ENCODE peak calls at places on chromosomes 11 and 22, in four cellular contexts. W is endodermal cell; Y is CD8-positive, alpha-beta T cell; X is CD8-positive, alpha-beta memory T cell. K is an unnamed sample.

GRCh38 chr11:68146704-68147474 is 25.7 kb upstream of the CHKA start:
- DNase-seq in W (peak; percentile 74), Y (no peak), X (no peak), K (no peak)

GRCh38 chr22:37484115-37485005 is 1.8 kb downstream of the MFNG start:
- DNase-seq in W (no peak), Y (peak; percentile 85), X (peak; percentile 89), K (peak; percentile 77)

GRCh38 chr11:6615882-6616585 is 3.2 kb downstream of the TPP1 start:
- DNase-seq in W (no peak), Y (no peak), X (no peak), K (no peak)

GRCh38 chr22:36379593-36380361 is 8.0 kb downstream of the MYH9 start:
- DNase-seq in W (peak; percentile 73), Y (peak; percentile 73), X (peak; percentile 71), K (peak; percentile 84)

GRCh38 chr11:60873533-60873932 is 6.2 kb downstream of the ZP1 start:
- DNase-seq in W (no peak), Y (no peak), X (no peak), K (peak; percentile 60)

GRCh38 chr11:105720096-105720495 is 110.2 kb downstream of the GRIA4 start:
- DNase-seq in W (no peak), Y (no peak), X (no peak), K (no peak)

GRCh38 chr11:16402654-16403447 is 46.5 kb upstream of the SOX6 start:
- DNase-seq in W (peak; percentile 52), Y (no peak), X (no peak), K (no peak)

GRCh38 chr11:12483604-12484003 is 106.2 kb downstream of the PARVA start:
- DNase-seq in W (peak; percentile 41), Y (no peak), X (no peak), K (no peak)

GRCh38 chr22:39351689-39352214 is 2.0 kb downstream of the SYNGR1 start:
- DNase-seq in W (peak; percentile 73), Y (no peak), X (no peak), K (no peak)

GRCh38 chr11:35598254-35599125 is 19.8 kb upstream of the FJX1 start:
- DNase-seq in W (no peak), Y (no peak), X (no peak), K (no peak)

GRCh38 chr11:36349345-36350136 is 53.5 kb downstream of the PRR5L start:
- DNase-seq in W (no peak), Y (no peak), X (no peak), K (no peak)

GRCh38 chr11:43212279-43212678 is 99.5 kb upstream of the API5 start:
- DNase-seq in W (peak; percentile 81), Y (no peak), X (no peak), K (no peak)

GRCh38 chr11:74280494-74280893 is 30.9 kb downstream of the P4HA3 start:
- DNase-seq in W (no peak), Y (no peak), X (no peak), K (no peak)

GRCh38 chr11:1864831-1865665 is 12.2 kb downstream of the LSP1 start:
- DNase-seq in W (no peak), Y (peak; percentile 16), X (no peak), K (peak; percentile 83)

GRCh38 chr11:47393163-47394049 is 15.0 kb upstream of the SLC39A13 start:
- DNase-seq in W (no peak), Y (no peak), X (no peak), K (peak; percentile 72)

GRCh38 chr22:30208631-30209603 is 37.6 kb downstream of the LIF start:
- DNase-seq in W (peak; percentile 73), Y (no peak), X (no peak), K (peak; percentile 88)

GRCh38 chr11:134664447-134664846 is 252.4 kb upstream of the B3GAT1 start:
- DNase-seq in W (no peak), Y (no peak), X (no peak), K (peak; percentile 31)

GRCh38 chr11:7576671-7577225 is 62.9 kb downstream of the PPFIBP2 start:
- DNase-seq in W (no peak), Y (no peak), X (no peak), K (peak; percentile 40)

DNA sequence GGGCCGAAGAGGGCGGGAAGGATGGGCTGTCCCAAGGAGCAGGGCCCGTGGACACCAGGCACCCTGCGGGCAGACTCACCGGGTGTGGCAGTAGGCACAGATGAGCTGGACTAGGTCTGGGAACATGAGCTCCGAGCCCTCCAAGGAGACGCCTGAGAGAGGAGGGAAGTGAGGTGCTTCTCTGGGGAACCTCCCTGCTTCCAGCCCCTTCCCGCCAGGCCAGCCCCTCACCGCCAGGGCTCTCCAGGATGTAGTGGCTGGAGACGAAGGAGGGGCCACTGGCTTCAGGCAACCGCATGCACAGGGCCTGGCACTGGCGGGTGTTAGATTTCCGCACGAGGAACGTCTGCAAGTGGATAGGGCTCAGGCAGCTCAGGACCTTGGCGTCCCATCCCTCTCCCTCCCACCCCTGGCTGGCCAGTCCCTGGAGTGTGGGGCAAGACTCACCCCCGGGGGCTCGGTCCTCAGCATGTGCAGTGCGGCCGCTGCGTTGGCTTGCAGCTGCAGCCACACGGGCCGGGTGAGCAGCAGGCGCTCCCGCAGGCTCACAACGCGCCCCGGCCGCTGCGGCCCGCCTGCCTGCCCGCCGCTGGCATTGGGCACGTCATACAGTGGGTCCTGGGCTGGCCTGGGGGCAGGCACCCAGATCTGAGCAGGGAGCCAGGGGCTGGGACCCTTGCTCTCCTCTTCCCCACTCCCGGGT is 552 bp downstream of the RIN1 start:
- DNase-seq in W (peak; percentile 81), Y (no peak), X (no peak), K (peak; percentile 24)
- H3K36me3 ChIP-seq in W (peaks cover 18% of the 10 kb centered on the region), Y (peaks cover 6% of the 10 kb centered on the region), X (peaks cover 18% of the 10 kb centered on the region), K (peaks cover 35% of the 10 kb centered on the region)

GRCh38 chr11:18295316-18295715 is 26.6 kb downstream of the HPS5 start:
- DNase-seq in W (no peak), Y (no peak), X (no peak), K (no peak)
- H3K36me3 ChIP-seq in W (peaks cover 90% of the 10 kb centered on the region), Y (peaks cover 43% of the 10 kb centered on the region), X (peaks cover 34% of the 10 kb centered on the region), K (peaks cover 100% of the 10 kb centered on the region)

DNA sequence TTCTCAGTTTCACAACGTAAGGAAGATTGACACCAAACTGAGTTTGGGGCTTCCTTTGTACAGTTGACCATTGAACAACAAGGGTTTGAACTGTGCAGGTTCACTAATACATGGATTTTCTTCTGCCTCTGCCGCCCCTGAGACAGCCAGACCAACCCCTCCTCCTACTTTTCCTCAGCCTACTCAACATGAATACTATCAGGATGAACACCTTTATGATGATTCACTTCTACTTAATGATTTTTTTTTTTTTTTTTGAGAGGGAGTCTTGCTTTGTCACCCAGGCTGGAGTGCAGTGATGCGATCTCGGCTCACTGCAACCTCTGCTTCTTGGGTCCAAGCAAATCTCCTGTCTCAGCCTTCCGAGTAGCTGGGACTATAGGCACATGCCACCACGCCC is 14.6 kb downstream of the RBM4 start:
- DNase-seq in W (no peak), Y (no peak), X (no peak), K (no peak)
- H3K36me3 ChIP-seq in W (peaks cover 84% of the 10 kb centered on the region), Y (peaks cover 15% of the 10 kb centered on the region), X (peaks cover 13% of the 10 kb centered on the region), K (peaks cover 31% of the 10 kb centered on the region)

GRCh38 chr11:132941761-132942160 is 590.5 kb downstream of the OPCML start:
- DNase-seq in W (no peak), Y (no peak), X (no peak), K (no peak)
- H3K36me3 ChIP-seq in W (no peaks in the 10 kb centered on the region), Y (no peaks in the 10 kb centered on the region), X (no peaks in the 10 kb centered on the region), K (no peaks in the 10 kb centered on the region)

DNA sequence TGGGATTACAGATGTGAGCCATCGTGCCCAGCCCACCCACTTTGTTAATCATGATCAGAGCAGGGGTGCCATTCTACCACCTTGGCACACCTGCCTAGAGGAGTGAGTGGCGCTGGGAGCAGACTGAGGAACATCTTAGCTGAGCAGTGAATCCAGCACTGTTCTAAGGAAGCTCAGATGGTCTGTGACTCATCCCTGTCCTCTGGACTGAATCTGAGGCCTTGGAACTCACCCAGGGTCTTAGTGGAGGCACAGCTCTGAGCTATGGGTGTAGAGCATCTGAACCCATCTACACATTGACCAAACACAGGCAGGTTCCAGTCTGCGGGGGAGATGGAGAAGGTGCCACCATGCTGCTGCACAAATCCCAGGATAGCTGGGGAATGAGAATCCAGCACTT is 14.9 kb downstream of the PGAP2 start:
- DNase-seq in W (no peak), Y (no peak), X (no peak), K (no peak)
- H3K36me3 ChIP-seq in W (peaks cover 23% of the 10 kb centered on the region), Y (peaks cover 7% of the 10 kb centered on the region), X (peaks cover 21% of the 10 kb centered on the region), K (peaks cover 14% of the 10 kb centered on the region)

DNA sequence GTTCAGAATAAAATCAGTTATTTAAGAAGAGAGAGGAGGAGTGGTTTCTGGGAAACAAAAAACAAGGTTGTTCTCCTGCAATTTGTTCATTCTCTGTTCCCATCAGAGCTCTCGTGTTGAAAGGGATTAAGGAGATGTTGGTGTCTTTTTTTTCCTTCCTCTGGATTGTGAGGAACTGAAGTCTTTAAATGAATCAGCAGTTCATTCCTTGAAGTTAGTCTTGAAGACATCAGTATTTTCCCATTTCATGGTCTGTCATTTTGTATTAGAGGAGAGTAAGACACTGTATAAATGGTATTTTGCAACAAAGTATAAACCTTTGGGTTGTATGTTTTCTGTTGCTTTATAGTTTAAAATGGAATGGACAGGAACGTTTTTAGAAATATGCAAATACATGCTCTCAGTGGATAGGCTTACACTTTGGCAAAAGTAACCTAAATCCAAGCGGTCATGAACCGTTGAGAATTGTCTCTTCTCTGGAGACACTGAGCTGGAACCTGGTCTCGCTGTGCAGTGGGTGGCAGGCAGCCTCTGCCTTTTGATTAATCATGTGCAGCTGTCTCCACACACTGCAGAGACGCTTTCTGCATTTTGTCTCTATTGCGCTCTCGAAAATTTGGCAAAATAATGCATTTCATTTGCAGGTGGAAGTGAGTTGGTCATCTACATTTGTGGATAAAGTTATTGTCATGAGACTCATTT is 33.0 kb downstream of the SAMM50 start:
- DNase-seq in W (no peak), Y (no peak), X (no peak), K (no peak)
- H3K36me3 ChIP-seq in W (peaks cover 74% of the 10 kb centered on the region), Y (peaks cover 35% of the 10 kb centered on the region), X (peaks cover 42% of the 10 kb centered on the region), K (peaks cover 82% of the 10 kb centered on the region)

GRCh38 chr11:10805741-10806140 is 3.0 kb downstream of the EIF4G2 start:
- DNase-seq in W (no peak), Y (no peak), X (no peak), K (no peak)
- H3K36me3 ChIP-seq in W (peaks cover 69% of the 10 kb centered on the region), Y (peaks cover 63% of the 10 kb centered on the region), X (peaks cover 64% of the 10 kb centered on the region), K (peaks cover 64% of the 10 kb centered on the region)

GRCh38 chr11:20464566-20464965 is 77.0 kb downstream of the PRMT3 start:
- DNase-seq in W (no peak), Y (no peak), X (no peak), K (no peak)
- H3K36me3 ChIP-seq in W (no peaks in the 10 kb centered on the region), Y (no peaks in the 10 kb centered on the region), X (no peaks in the 10 kb centered on the region), K (peaks cover 9% of the 10 kb centered on the region)

GRCh38 chr11:70381350-70381749 is 17.0 kb upstream of the CTTN start:
- DNase-seq in W (no peak), Y (no peak), X (no peak), K (no peak)
- H3K36me3 ChIP-seq in W (peaks cover 87% of the 10 kb centered on the region), Y (peaks cover 22% of the 10 kb centered on the region), X (peaks cover 27% of the 10 kb centered on the region), K (peaks cover 31% of the 10 kb centered on the region)

DNA sequence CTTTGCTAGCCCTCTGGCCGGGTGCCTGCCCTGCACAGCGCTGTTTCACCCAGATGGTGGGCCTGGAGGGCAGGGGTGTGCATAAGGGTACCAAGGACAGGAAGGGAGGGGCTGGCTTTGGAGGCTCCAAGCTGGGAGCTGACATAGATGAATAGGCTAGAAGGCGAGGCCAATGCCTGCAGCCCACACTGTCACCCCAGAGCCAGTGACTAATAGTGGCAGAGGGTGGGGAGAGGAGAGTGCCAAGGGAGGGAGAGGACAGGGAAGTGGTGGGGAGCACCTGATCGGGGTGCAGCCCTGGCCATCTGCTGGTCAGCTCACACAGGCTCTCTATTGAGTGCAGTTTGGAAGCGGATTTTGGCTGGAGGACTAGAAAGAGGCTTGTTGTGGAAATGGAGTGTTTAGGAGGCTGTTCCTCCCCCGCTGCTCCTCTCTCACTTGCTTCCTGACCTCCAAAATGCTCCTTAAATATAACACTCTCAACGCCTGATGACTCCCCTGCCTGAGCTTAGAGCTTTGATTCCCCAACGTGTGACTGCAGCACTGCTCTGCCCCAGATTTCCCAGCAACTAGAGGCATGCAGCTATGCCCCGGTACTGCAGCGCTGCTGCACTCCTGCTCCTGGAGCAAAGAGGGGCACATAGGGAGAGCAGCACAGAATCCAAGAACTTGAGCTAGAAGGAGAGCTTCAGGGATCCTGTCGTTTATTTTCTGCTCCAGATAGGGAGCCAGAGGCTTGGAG is 89.2 kb downstream of the GRAMD1B start:
- DNase-seq in W (peak; percentile 68), Y (no peak), X (no peak), K (no peak)
- H3K36me3 ChIP-seq in W (peaks cover 7% of the 10 kb centered on the region), Y (no peaks in the 10 kb centered on the region), X (no peaks in the 10 kb centered on the region), K (no peaks in the 10 kb centered on the region)